ENCODE peak calls at places on chromosomes 4 and X, in nine cellular contexts. H is IMR-90, N is pancreas, P is hepatocyte, E is OCI-LY7, R is sigmoid colon, I is colonic mucosa, B is Panc1, Q is uterus. U is an unnamed sample.

GRCh38 chr4:148955926-148956325 is 513.7 kb upstream of the NR3C2 start:
- DNase-seq in H (peak), N (no peak), P (no peak), E (no peak), R (no peak), I (no peak), B (no peak), Q (no peak), U (no peak)

GRCh38 chr4:83618431-83618830 is 82.5 kb downstream of the GPAT3 start:
- DNase-seq in H (peak), N (no peak), P (peak), E (no peak), R (no peak), I (peak), B (no peak), Q (no peak), U (peak)

GRCh38 chrX:88735835-88736234 is 11.2 kb upstream of the CPXCR1 start:
- DNase-seq in H (no peak), N (no peak), P (no peak), E (no peak), R (no peak), I (no peak), B (no peak), Q (no peak), U (no peak)

GRCh38 chr4:102344520-102344954 is 745 bp downstream of the SLC39A8 start:
- DNase-seq in H (no peak), N (peak), P (peak), E (peak), R (peak), I (no peak), B (no peak), Q (peak), U (peak)

GRCh38 chr4:169045862-169046584 is 36.0 kb upstream of the CBR4 start:
- DNase-seq in H (no peak), N (no peak), P (no peak), E (no peak), R (no peak), I (no peak), B (no peak), Q (no peak), U (no peak)

GRCh38 chr4:99624141-99624719 is 33.4 kb downstream of the C4orf54 start:
- DNase-seq in H (no peak), N (no peak), P (no peak), E (no peak), R (peak), I (no peak), B (no peak), Q (no peak), U (no peak)

GRCh38 chr4:53981573-53981972 is 82.8 kb downstream of the CHIC2 start:
- DNase-seq in H (peak), N (no peak), P (no peak), E (no peak), R (no peak), I (no peak), B (no peak), Q (no peak), U (no peak)

GRCh38 chr4:103136671-103137445 is 37.2 kb upstream of the BDH2 start:
- DNase-seq in H (no peak), N (no peak), P (no peak), E (no peak), R (no peak), I (peak), B (no peak), Q (no peak), U (no peak)

GRCh38 chrX:2325076-2325784 is 175.5 kb downstream of the DHRSX start:
- DNase-seq in H (peak), N (peak), P (no peak), E (no peak), R (peak), I (peak), B (no peak), Q (peak), U (peak)

GRCh38 chr4:70177117-70177516 is 18.4 kb upstream of the ODAM start:
- DNase-seq in H (no peak), N (no peak), P (no peak), E (no peak), R (no peak), I (no peak), B (no peak), Q (no peak), U (no peak)

GRCh38 chr4:5568336-5568735 is 140.0 kb downstream of the EVC2 start:
- DNase-seq in H (no peak), N (no peak), P (no peak), E (no peak), R (no peak), I (no peak), B (no peak), Q (no peak), U (no peak)

GRCh38 chr4:83569967-83570366 is 34.1 kb downstream of the GPAT3 start:
- DNase-seq in H (no peak), N (no peak), P (no peak), E (peak), R (no peak), I (no peak), B (no peak), Q (no peak), U (no peak)

GRCh38 chrX:31209005-31209612 is 137.3 kb upstream of the FTHL17 start:
- DNase-seq in H (peak), N (no peak), P (no peak), E (no peak), R (no peak), I (no peak), B (no peak), Q (no peak), U (no peak)

GRCh38 chr4:61070269-61070668 is 129.9 kb upstream of the ADGRL3 start:
- DNase-seq in H (no peak), N (no peak), P (no peak), E (no peak), R (no peak), I (no peak), B (no peak), Q (no peak), U (no peak)

GRCh38 chr4:61068025-61068424 is 132.1 kb upstream of the ADGRL3 start:
- DNase-seq in H (no peak), N (no peak), P (no peak), E (no peak), R (no peak), I (no peak), B (no peak), Q (no peak), U (no peak)

GRCh38 chr4:61064636-61065035 is 135.5 kb upstream of the ADGRL3 start:
- DNase-seq in H (no peak), N (no peak), P (no peak), E (no peak), R (no peak), I (no peak), B (no peak), Q (no peak), U (no peak)

DNA sequence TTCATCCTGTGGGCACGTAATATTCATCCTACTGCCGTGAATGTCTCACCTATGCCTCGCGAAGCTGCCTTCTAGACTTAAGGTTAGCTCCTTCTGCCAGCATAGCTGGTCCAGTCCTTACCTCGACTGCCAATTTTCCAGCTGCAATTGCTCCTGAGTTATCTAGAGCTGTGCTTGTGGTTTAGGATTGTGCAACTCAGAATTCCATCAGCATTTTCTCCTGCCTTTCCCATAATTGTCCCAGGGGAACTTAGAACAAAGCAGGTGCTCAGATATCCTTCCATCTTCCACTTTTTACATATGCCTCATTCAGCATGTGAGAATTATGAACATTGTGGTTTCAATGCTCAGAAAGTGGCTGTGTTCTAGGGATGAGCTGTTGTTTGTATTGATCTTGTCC is 131.4 kb upstream of the ADGRL3 start:
- DNase-seq in H (peak), N (no peak), P (no peak), E (no peak), R (no peak), I (no peak), B (no peak), Q (no peak), U (no peak)
- H3K4me3 ChIP-seq in H (no peak), N (no peak), P (no peak), E (no peak), R (no peak), I (no peak), B (no peak), Q (no peak), U (no peak)

GRCh38 chrX:38055170-38055847 is 49.0 kb downstream of the SYTL5 start:
- DNase-seq in H (peak), N (no peak), P (no peak), E (no peak), R (no peak), I (no peak), B (no peak), Q (no peak), U (no peak)

GRCh38 chrX:38048886-38049285 is 42.5 kb downstream of the SYTL5 start:
- DNase-seq in H (no peak), N (no peak), P (no peak), E (no peak), R (no peak), I (no peak), B (no peak), Q (no peak), U (no peak)

GRCh38 chrX:38045697-38046096 is 39.3 kb downstream of the SYTL5 start:
- DNase-seq in H (no peak), N (no peak), P (peak), E (no peak), R (no peak), I (no peak), B (no peak), Q (peak), U (no peak)

GRCh38 chrX:38052096-38052495 is 45.7 kb downstream of the SYTL5 start:
- DNase-seq in H (peak), N (no peak), P (no peak), E (no peak), R (no peak), I (no peak), B (no peak), Q (no peak), U (no peak)

GRCh38 chrX:38050806-38051205 is 44.5 kb downstream of the SYTL5 start:
- DNase-seq in H (no peak), N (no peak), P (no peak), E (no peak), R (no peak), I (no peak), B (no peak), Q (no peak), U (no peak)
- TF ChIP-seq CTCF in H (no peak), N (no peak), P (no peak), E (no peak), R (no peak), I (no peak), B (no peak), Q (no peak), U (no peak)

DNA sequence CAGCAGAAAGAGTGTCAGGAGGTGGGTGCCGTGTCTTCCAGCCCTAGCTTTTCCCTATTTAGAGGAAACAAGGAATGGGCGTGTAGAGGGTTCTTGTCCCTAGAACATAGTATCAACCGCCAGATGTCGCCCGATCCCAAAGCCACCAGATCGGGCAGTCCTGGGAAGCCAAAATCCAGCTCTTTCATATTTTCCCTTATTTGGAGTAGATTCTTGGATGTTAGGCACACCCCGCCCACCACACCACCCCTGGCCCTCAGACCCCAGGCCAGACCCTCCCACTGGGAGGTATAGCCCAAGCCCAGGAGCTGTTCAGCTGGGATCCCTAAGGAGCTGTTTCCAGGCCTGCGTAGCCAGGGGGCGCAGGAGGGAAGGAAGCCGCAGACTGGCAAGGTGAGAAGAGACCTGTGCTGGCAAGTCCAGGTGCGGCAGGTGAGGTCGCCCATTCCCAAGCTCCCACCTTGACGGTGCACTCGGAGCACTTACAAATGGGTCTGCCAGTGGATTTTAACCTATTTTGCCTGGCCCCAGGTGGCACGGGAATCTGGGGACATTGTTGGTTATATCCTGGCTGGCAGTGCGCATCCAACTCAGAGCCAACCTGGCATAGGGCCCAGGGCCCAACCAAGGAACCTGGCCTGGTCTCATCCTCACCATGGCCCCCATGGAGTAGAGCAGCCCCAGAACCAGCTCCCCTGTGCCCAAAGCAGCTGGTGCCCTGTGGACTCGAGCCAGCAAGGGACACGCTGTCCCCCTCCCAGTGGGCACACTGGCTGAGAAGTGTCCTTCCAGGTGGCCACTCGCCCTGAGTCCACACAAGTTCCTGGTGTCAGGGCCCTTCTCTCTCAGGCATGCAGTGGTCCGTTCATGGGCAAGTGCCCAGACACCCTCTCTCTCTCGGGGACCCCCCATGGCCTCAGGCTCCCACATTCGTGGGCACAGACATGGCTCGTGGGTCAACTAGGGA is 811 bp downstream of the FLNA start:
- DNase-seq in H (peak), N (no peak), P (peak), E (no peak), R (no peak), I (peak), B (peak), Q (peak), U (no peak)
- H3K4me3 ChIP-seq in H (peak), N (no peak), P (no peak), E (no peak), R (peak), I (peak), B (peak), Q (peak), U (peak)

DNA sequence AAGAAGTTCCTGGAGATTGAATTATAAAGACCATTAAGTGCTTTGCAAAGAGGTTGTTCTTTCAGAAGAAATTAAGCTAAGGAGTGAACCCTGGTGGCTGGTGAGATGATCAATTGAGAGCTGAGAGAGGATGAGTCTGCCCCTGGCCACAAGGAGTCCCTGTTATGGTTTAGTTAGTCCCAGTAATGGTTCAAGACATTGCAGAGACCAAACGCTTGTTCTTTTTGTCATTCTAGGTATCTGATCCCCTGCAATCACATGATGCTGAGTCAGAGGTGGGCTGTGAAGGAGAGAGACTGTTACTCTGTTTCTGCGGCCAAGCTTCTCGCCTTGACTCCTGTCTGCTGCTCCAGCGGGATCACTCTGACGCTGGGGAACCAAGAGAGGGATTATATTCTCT is 114.5 kb downstream of the GATB start:
- DNase-seq in H (no peak), N (no peak), P (no peak), E (no peak), R (no peak), I (no peak), B (no peak), Q (no peak), U (no peak)
- TF ChIP-seq CTCF in H (no peak), N (no peak), P (no peak), E (no peak), R (no peak), I (no peak), B (no peak), Q (no peak), U (no peak)

DNA sequence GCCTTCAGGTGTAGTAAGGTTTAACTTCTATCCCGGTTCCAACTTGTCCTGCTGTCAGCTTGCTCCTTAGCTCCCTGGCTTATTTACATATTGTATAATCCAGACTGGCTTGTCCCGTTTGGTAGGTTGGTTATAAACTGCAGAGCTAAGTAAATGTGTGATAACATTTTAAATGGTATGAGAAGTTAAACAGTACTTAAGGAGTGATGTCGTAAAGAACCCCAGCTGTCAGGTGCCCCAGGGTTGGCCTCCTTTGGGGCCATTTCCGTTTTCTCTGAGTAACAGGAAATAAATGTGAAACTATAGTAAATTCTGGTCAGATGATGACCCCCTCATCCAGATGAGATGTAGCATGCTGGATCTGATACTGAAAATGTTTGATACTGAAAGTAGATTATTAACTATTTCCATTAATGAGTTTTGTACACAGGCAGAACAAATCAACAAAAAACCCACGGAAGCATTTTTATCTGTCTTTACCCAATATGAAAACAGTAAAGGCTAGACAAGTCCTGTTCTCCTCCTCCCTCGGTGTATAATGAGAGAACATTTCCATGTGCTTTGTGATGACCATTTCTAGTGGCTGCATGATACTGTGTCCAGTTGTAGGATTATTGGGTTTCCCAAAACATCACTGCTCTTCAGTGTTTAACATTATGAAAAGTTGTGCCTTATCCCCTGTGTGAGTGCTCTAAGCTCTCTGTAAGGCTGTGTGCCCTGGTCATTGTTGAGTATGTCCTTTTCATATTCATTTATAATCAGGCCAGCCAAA is 22.4 kb downstream of the GAB1 start:
- DNase-seq in H (peak), N (no peak), P (peak), E (peak), R (no peak), I (peak), B (no peak), Q (no peak), U (no peak)
- H3K4me3 ChIP-seq in H (no peak), N (no peak), P (no peak), E (peak), R (no peak), I (no peak), B (no peak), Q (no peak), U (no peak)

U was measured in psoas muscle.